ENCODE peak calls at places on chromosomes 12 and 14, in eight cellular contexts. J is activated naive CD8-positive, alpha-beta T cell treated with anti-CD3 and anti-CD28 coated beads for 36 hours; L is astrocyte; O is H1; M is caudate nucleus; C is LHCN-M2; V is SK-N-SH; A is fibroblast of lung. R is an unnamed sample.
A peak's percentile ranks its signal among the peaks of the same experiment; 100 is the strongest.

GRCh38 chr14:55976619-55977018 is 141.6 kb upstream of the PELI2 start:
- DNase-seq in J (no peak), L (peak; percentile 16), O (no peak), M (no peak), C (no peak), V (no peak), A (peak; percentile 34), R (no peak)

GRCh38 chr12:63150255-63151060 is 543 bp downstream of the AVPR1A start:
- DNase-seq in J (peak; percentile 19), L (no peak), O (peak; percentile 83), M (no peak), C (no peak), V (peak; percentile 17), A (no peak), R (no peak)

GRCh38 chr12:98594050-98594853 is 766 bp downstream of the SLC25A3 start:
- DNase-seq in J (peak; percentile 24), L (no peak), O (peak; percentile 35), M (no peak), C (peak; percentile 19), V (peak; percentile 36), A (peak; percentile 20), R (peak; percentile 36)

GRCh38 chr12:49909826-49910225 is 6.1 kb upstream of the FAIM2 start:
- DNase-seq in J (no peak), L (peak; percentile 82), O (peak; percentile 64), M (no peak), C (no peak), V (no peak), A (peak; percentile 86), R (no peak)

GRCh38 chr14:33933386-33933934 is 17.4 kb downstream of the EGLN3 start:
- DNase-seq in J (no peak), L (no peak), O (no peak), M (no peak), C (no peak), V (no peak), A (peak; percentile 12), R (no peak)

GRCh38 chr12:59041241-59042121 is 121.2 kb upstream of the LRIG3 start:
- DNase-seq in J (no peak), L (peak; percentile 95), O (no peak), M (no peak), C (peak; percentile 93), V (no peak), A (peak; percentile 96), R (no peak)

GRCh38 chr14:22400590-22401259 is 188.3 kb downstream of the DAD1 start:
- DNase-seq in J (no peak), L (peak; percentile 31), O (no peak), M (no peak), C (peak; percentile 37), V (no peak), A (peak; percentile 32), R (no peak)

GRCh38 chr14:88364710-88365413 is 20.6 kb upstream of the SPATA7 start:
- DNase-seq in J (no peak), L (no peak), O (no peak), M (no peak), C (no peak), V (no peak), A (no peak), R (no peak)

GRCh38 chr12:123139926-123140674 is 10.8 kb downstream of the PITPNM2 start:
- DNase-seq in J (no peak), L (peak; percentile 40), O (no peak), M (no peak), C (peak; percentile 70), V (no peak), A (peak; percentile 61), R (no peak)

GRCh38 chr12:45189766-45190403 is 26.0 kb upstream of the ANO6 start:
- DNase-seq in J (no peak), L (no peak), O (no peak), M (no peak), C (no peak), V (no peak), A (no peak), R (no peak)

GRCh38 chr12:108635201-108635996 is 1.7 kb upstream of the SELPLG start:
- DNase-seq in J (peak; percentile 63), L (no peak), O (no peak), M (no peak), C (no peak), V (no peak), A (peak; percentile 31), R (no peak)

GRCh38 chr12:91098942-91099341 is 12.4 kb downstream of the LUM start:
- DNase-seq in J (no peak), L (peak; percentile 95), O (no peak), M (no peak), C (peak; percentile 91), V (no peak), A (peak; percentile 96), R (no peak)